ENCODE peak calls at places on chromosome 21, in nine cellular contexts. Y, B, U, R, H, Q, S, P and M are unnamed samples.
A peak's percentile ranks its signal among the peaks of the same experiment; 100 is the strongest.

GRCh38 chr21:29148535-29148934 is 18.1 kb downstream of the MAP3K7CL start:
- DNase-seq in Q (no peak), P (peak; percentile 47), H (no peak), R (no peak), Y (no peak), S (no peak), U (no peak), B (no peak), M (no peak)

GRCh38 chr21:29005696-29006095 is 13.0 kb upstream of the LTN1 start:
- DNase-seq in S (no peak), Q (no peak), U (no peak), P (no peak), R (no peak), B (no peak), H (no peak), Y (no peak), M (no peak)

GRCh38 chr21:33069994-33070811 is at the start of gene OLIG1:
- DNase-seq in U (peak; percentile 18), P (peak; percentile 31), H (peak; percentile 50), S (no peak), B (no peak), Q (no peak), Y (no peak), R (peak; percentile 54), M (peak; percentile 67)

GRCh38 chr21:46634427-46634826 is 1.0 kb upstream of the PRMT2 start:
- DNase-seq in Q (no peak), P (no peak), S (no peak), H (no peak), R (no peak), Y (no peak), U (no peak), B (no peak), M (no peak)

GRCh38 chr21:22490044-22490443 is 1491.8 kb downstream of the NCAM2 start:
- DNase-seq in P (no peak), R (no peak), Y (no peak), Q (no peak), B (no peak), H (no peak), S (no peak), U (no peak), M (no peak)

GRCh38 chr21:14838400-14838799 is 226.4 kb downstream of the NRIP1 start:
- DNase-seq in P (no peak), H (no peak), U (no peak), S (no peak), B (no peak), Q (no peak), Y (no peak), R (no peak), M (no peak)

GRCh38 chr21:36027352-36027751 is 33.0 kb downstream of the SETD4 start:
- DNase-seq in S (no peak), H (no peak), U (no peak), R (no peak), P (no peak), Y (no peak), B (no peak), Q (no peak), M (no peak)

GRCh38 chr21:36698160-36699025 is 522 bp upstream of the SIM2 start:
- DNase-seq in Q (no peak), H (peak; percentile 25), S (no peak), U (no peak), R (no peak), Y (no peak), B (no peak), P (no peak), M (peak; percentile 59)

GRCh38 chr21:38310619-38311018 is 53.8 kb downstream of the KCNJ15 start:
- DNase-seq in Q (no peak), U (no peak), H (no peak), R (no peak), Y (no peak), S (no peak), B (no peak), P (no peak), M (no peak)

GRCh38 chr21:14488805-14489204 is 57.3 kb downstream of the SAMSN1 start:
- DNase-seq in U (no peak), Y (no peak), S (no peak), B (no peak), Q (no peak), P (no peak), H (no peak), R (no peak), M (no peak)

GRCh38 chr21:42302292-42302650 is 12.9 kb downstream of the TFF3 start:
- DNase-seq in Y (no peak), Q (no peak), H (no peak), S (no peak), B (peak; percentile 40), U (no peak), R (no peak), P (no peak), M (no peak)
- H3K27me3 ChIP-seq in Y (no peaks in the 10 kb centered on the region), Q (no peaks in the 10 kb centered on the region), H (no peaks in the 10 kb centered on the region), S (no peaks in the 10 kb centered on the region), B (no peaks in the 10 kb centered on the region), U (no peaks in the 10 kb centered on the region), R (no peaks in the 10 kb centered on the region), P (no peaks in the 10 kb centered on the region), M (peaks cover 8% of the 10 kb centered on the region)

GRCh38 chr21:45322231-45322959 is 34.7 kb upstream of the POFUT2 start:
- DNase-seq in B (peak; percentile 38), R (no peak), P (no peak), H (no peak), Q (peak; percentile 26), Y (peak; percentile 46), U (peak; percentile 50), S (no peak), M (no peak)
- H3K4me1 ChIP-seq in B (no peaks in the 10 kb centered on the region), R (peaks cover 33% of the 10 kb centered on the region), P (no peaks in the 10 kb centered on the region), H (peaks cover 38% of the 10 kb centered on the region), Q (peaks cover 24% of the 10 kb centered on the region), Y (peaks cover 41% of the 10 kb centered on the region), U (peaks cover 23% of the 10 kb centered on the region), S (no peaks in the 10 kb centered on the region), M (peaks cover 12% of the 10 kb centered on the region)

GRCh38 chr21:45454081-45454923 is 49.3 kb downstream of the COL18A1 start:
- DNase-seq in R (no peak), P (no peak), U (no peak), H (peak; percentile 31), B (no peak), Y (no peak), Q (peak; percentile 28), S (no peak), M (peak; percentile 8)
- H3K27me3 ChIP-seq in R (no peaks in the 10 kb centered on the region), P (no peaks in the 10 kb centered on the region), U (no peaks in the 10 kb centered on the region), H (no peaks in the 10 kb centered on the region), B (no peaks in the 10 kb centered on the region), Y (no peaks in the 10 kb centered on the region), Q (no peaks in the 10 kb centered on the region), S (no peaks in the 10 kb centered on the region), M (peaks cover 43% of the 10 kb centered on the region)

DNA sequence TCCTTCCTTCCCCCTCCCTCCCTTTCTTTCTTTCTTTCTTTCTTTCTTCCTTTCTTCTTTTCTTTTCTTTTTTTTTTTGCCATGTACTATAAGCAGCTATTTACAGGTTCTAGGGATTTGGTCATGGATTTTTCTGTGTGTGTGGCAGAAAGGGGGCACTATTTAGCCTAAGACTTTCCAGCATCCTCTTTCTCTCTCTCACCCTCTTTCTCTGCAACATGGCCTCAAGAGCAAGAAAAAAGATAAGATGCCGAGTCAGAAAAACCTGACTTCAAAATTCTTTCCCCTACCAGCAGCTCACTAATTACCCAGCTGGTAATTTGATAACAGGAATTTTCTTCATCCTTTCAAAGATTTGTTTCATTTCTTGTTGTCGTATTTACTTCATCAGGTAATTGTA is 458.3 kb upstream of the ADAMTS5 start:
- DNase-seq in Y (no peak), P (no peak), R (no peak), B (no peak), S (no peak), H (no peak), U (no peak), Q (no peak), M (no peak)
- H3K4me1 ChIP-seq in Y (no peaks in the 10 kb centered on the region), P (no peaks in the 10 kb centered on the region), R (peaks cover 2% of the 10 kb centered on the region), B (no peaks in the 10 kb centered on the region), S (no peaks in the 10 kb centered on the region), H (peaks cover 18% of the 10 kb centered on the region), U (no peaks in the 10 kb centered on the region), Q (peaks cover 15% of the 10 kb centered on the region), M (peaks cover 4% of the 10 kb centered on the region)

GRCh38 chr21:44710756-44711326 is 531 bp downstream of the TSPEAR start:
- DNase-seq in Q (no peak), S (no peak), U (no peak), Y (no peak), H (no peak), P (no peak), R (no peak), B (no peak), M (peak; percentile 35)
- H3K27me3 ChIP-seq in Q (no peaks in the 10 kb centered on the region), S (peaks cover 8% of the 10 kb centered on the region), U (peaks cover 66% of the 10 kb centered on the region), Y (peaks cover 47% of the 10 kb centered on the region), H (peaks cover 66% of the 10 kb centered on the region), P (peaks cover 45% of the 10 kb centered on the region), R (peaks cover 33% of the 10 kb centered on the region), B (peaks cover 32% of the 10 kb centered on the region), M (peaks cover 87% of the 10 kb centered on the region)

DNA sequence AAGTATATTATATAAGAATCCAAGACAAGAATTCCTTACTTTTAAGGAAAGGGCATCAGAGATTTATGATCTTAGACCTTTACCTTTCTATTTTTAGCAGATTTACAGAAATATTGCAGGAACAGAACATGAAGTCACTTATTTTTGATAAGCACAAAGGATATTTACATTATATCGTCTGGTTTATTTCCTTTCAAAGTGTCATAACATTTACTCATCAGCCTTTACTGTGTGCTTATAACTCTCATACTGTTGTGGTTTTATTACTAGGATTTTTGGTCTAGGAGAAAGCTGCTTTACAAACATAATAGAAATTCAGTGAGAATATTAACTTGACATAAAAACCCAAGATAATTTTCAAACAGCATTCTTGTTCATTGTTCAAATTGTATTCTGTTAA is 47.6 kb downstream of the APP start:
- DNase-seq in B (no peak), R (no peak), Y (no peak), P (no peak), U (no peak), Q (no peak), S (no peak), H (no peak), M (no peak)
- H3K4me1 ChIP-seq in B (peaks cover 4% of the 10 kb centered on the region), R (peaks cover 5% of the 10 kb centered on the region), Y (no peaks in the 10 kb centered on the region), P (peaks cover 14% of the 10 kb centered on the region), U (no peaks in the 10 kb centered on the region), Q (peaks cover 11% of the 10 kb centered on the region), S (peaks cover 37% of the 10 kb centered on the region), H (peaks cover 58% of the 10 kb centered on the region), M (peaks cover 19% of the 10 kb centered on the region)